ENCODE peak calls at places on chromosomes 2 and 18, in six cellular contexts. S is spleen, C is esophagus muscularis mucosa, E is AG09309, P is astrocyte of the spinal cord, J is IMR-90. R is an unnamed sample.

GRCh38 chr2:36951574-36951973 is 14.8 kb downstream of the STRN start:
- DNase-seq in S (no peak), C (no peak), E (no peak), P (peak; percentile 2), J (peak; percentile 59), R (no peak)

GRCh38 chr2:148532049-148532428 is 112.5 kb upstream of the EPC2 start:
- DNase-seq in S (no peak), C (no peak), E (no peak), P (no peak), J (no peak), R (no peak)

GRCh38 chr2:135121016-135121657 is 69.0 kb downstream of the RAB3GAP1 start:
- DNase-seq in S (no peak), C (no peak), E (no peak), P (no peak), J (no peak), R (no peak)

GRCh38 chr2:48197618-48198017 is 291.3 kb upstream of the FBXO11 start:
- DNase-seq in S (no peak), C (no peak), E (no peak), P (no peak), J (no peak), R (no peak)

GRCh38 chr2:166494140-166494544 is at the start of gene SCN7A:
- DNase-seq in S (peak; percentile 69), C (peak; percentile 97), E (no peak), P (peak; percentile 35), J (peak; percentile 81), R (no peak)

GRCh38 chr2:224723606-224724217 is 7.5 kb upstream of the CCDC195 start:
- DNase-seq in S (no peak), C (no peak), E (no peak), P (peak; percentile 31), J (no peak), R (no peak)

GRCh38 chr2:1162768-1163584 is 212.3 kb downstream of the SNTG2 start:
- DNase-seq in S (no peak), C (peak; percentile 86), E (no peak), P (peak; percentile 25), J (no peak), R (no peak)

GRCh38 chr2:121634354-121635307 is 14.6 kb downstream of the CLASP1 start:
- DNase-seq in S (no peak), C (no peak), E (no peak), P (peak; percentile 33), J (peak; percentile 66), R (no peak)

GRCh38 chr2:6977095-6977777 is 60.0 kb downstream of the RNF144A start:
- DNase-seq in S (no peak), C (no peak), E (no peak), P (peak; percentile 81), J (no peak), R (no peak)

GRCh38 chr2:102436284-102436683 is 13.3 kb downstream of the IL18RAP start:
- DNase-seq in S (no peak), C (peak; percentile 53), E (no peak), P (peak; percentile 56), J (peak; percentile 63), R (no peak)

GRCh38 chr2:17758123-17758522 is 4.2 kb downstream of the GEN1 start:
- DNase-seq in S (no peak), C (no peak), E (no peak), P (no peak), J (no peak), R (no peak)

GRCh38 chr2:117958186-117958585 is 55.7 kb downstream of the CCDC93 start:
- DNase-seq in S (no peak), C (no peak), E (peak; percentile 59), P (peak; percentile 68), J (peak; percentile 69), R (peak; percentile 59)

GRCh38 chr2:15251753-15252152 is 309.4 kb downstream of the NBAS start:
- DNase-seq in S (no peak), C (no peak), E (no peak), P (no peak), J (no peak), R (no peak)

GRCh38 chr18:77702686-77703085 is 453.0 kb downstream of the GALR1 start:
- DNase-seq in S (no peak), C (no peak), E (no peak), P (peak; percentile 16), J (peak; percentile 2), R (no peak)

GRCh38 chr2:32926708-32927084 is 20.1 kb upstream of the LTBP1 start:
- DNase-seq in S (no peak), C (no peak), E (no peak), P (peak; percentile 53), J (peak; percentile 93), R (no peak)

GRCh38 chr2:37614061-37614802 is 57.2 kb downstream of the CDC42EP3 start:
- DNase-seq in S (no peak), C (no peak), E (no peak), P (peak; percentile 89), J (peak; percentile 95), R (no peak)

GRCh38 chr2:218956039-218956438 is 3.4 kb upstream of the CDK5R2 start:
- DNase-seq in S (no peak), C (no peak), E (no peak), P (no peak), J (no peak), R (no peak)

GRCh38 chr2:151906633-151906998 is 78.4 kb upstream of the ARL5A start:
- DNase-seq in S (no peak), C (no peak), E (no peak), P (no peak), J (no peak), R (no peak)

GRCh38 chr18:30982285-30982992 is 60.1 kb downstream of the DSC3 start:
- DNase-seq in S (no peak), C (no peak), E (no peak), P (no peak), J (no peak), R (no peak)

GRCh38 chr2:176134045-176134444 is 4.5 kb downstream of the HOXD8 start:
- DNase-seq in S (no peak), C (no peak), E (no peak), P (no peak), J (no peak), R (no peak)

GRCh38 chr2:145007673-145008263 is 487.8 kb upstream of the ZEB2 start:
- DNase-seq in S (no peak), C (no peak), E (no peak), P (peak; percentile 24), J (peak; percentile 66), R (no peak)

GRCh38 chr18:12376034-12376717 is 851 bp downstream of the AFG3L2 start:
- DNase-seq in S (peak; percentile 85), C (no peak), E (no peak), P (no peak), J (no peak), R (no peak)

GRCh38 chr2:19990416-19990728 is 467 bp upstream of the WDR35 start:
- DNase-seq in S (no peak), C (no peak), E (no peak), P (peak; percentile 22), J (no peak), R (no peak)

GRCh38 chr2:148517296-148517695 is 127.3 kb upstream of the EPC2 start:
- DNase-seq in S (no peak), C (no peak), E (no peak), P (no peak), J (no peak), R (no peak)

GRCh38 chr2:46382331-46383112 is 85.3 kb downstream of the EPAS1 start:
- DNase-seq in S (no peak), C (no peak), E (no peak), P (no peak), J (no peak), R (no peak)

GRCh38 chr2:240881913-240882312 is 13.3 kb downstream of the AGXT start:
- DNase-seq in S (peak; percentile 14), C (no peak), E (no peak), P (no peak), J (no peak), R (no peak)

GRCh38 chr18:5543854-5544389 is at the start of gene EPB41L3:
- DNase-seq in S (peak; percentile 80), C (no peak), E (no peak), P (peak; percentile 35), J (peak; percentile 20), R (no peak)

GRCh38 chr18:4455113-4455811 is at the start of gene DLGAP1:
- DNase-seq in S (peak; percentile 74), C (no peak), E (no peak), P (peak; percentile 64), J (no peak), R (no peak)

DNA sequence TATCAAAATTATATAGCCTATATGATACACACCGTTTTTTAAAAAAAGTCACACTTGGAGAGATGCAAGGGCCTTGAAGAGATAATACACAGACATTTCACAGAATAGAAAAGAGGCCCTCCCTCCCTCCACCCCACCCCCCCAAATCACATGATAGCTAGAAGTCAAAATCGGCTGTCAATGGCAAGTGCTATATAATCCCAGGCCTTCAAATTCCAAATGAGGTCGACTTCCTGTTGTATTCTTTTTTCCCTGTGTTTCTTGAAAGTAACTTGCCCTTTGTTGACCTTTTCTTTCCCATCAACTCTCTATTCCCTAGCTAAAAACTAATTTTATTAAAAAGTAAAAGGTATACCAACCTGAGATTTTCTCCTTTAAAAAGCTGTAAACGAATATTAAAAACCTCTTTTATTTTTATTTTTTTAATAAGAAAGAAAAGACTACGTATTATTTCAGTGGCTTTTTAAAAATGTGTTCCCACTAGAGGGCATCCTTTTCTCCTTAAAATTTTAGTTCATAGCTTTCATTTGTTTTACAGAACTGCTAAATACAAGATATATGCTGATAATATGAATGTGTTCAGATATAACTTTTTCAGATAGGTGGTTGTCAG is 46.6 kb downstream of the KCMF1 start:
- DNase-seq in S (no peak), C (no peak), E (no peak), P (peak; percentile 48), J (peak; percentile 36), R (no peak)
- TF ChIP-seq CTCF in S (no peak), C (no peak), E (peak; percentile 19), P (peak; percentile 48), J (peak; percentile 37), R (no peak)

GRCh38 chr18:25168011-25168410 is 184.0 kb downstream of the ZNF521 start:
- DNase-seq in S (no peak), C (no peak), E (no peak), P (no peak), J (no peak), R (no peak)

GRCh38 chr18:25166113-25166512 is 185.9 kb downstream of the ZNF521 start:
- DNase-seq in S (no peak), C (no peak), E (no peak), P (no peak), J (peak; percentile 73), R (no peak)

GRCh38 chr18:25164211-25164836 is 187.6 kb downstream of the ZNF521 start:
- DNase-seq in S (no peak), C (no peak), E (no peak), P (no peak), J (no peak), R (no peak)

GRCh38 chr18:25169701-25170100 is 182.3 kb downstream of the ZNF521 start:
- DNase-seq in S (no peak), C (no peak), E (no peak), P (no peak), J (peak; percentile 53), R (no peak)

GRCh38 chr18:25164837-25165791 is 186.9 kb downstream of the ZNF521 start:
- DNase-seq in S (no peak), C (no peak), E (no peak), P (peak; percentile 57), J (peak; percentile 84), R (peak; percentile 34)
- H3K4me3 ChIP-seq in S (peak overlapping the region; percentile 38), C (peak overlapping the region; percentile 34), E (no peak overlapping the region), P (no peak overlapping the region), J (peak overlapping the region; percentile 29), R (peak overlapping the region; percentile 26)

GRCh38 chr2:113007250-113007649 is 2.0 kb downstream of the IL36A start:
- DNase-seq in S (no peak), C (no peak), E (no peak), P (no peak), J (no peak), R (no peak)
- TF ChIP-seq CTCF in S (no peak), C (no peak), E (no peak), P (no peak), J (no peak), R (no peak)

GRCh38 chr18:28890796-28891195 is 713.9 kb upstream of the CDH2 start:
- DNase-seq in S (no peak), C (no peak), E (no peak), P (no peak), J (no peak), R (no peak)
- H3K4me3 ChIP-seq in S (no peak overlapping the region), C (no peak overlapping the region), E (no peak overlapping the region), P (no peak overlapping the region), J (no peak overlapping the region), R (no peak overlapping the region)